ENCODE peak calls at places on chromosomes 3 and 15, in four cellular contexts. G is gastrocnemius medialis, T is HepG2, X is mesenchymal stem cell. C is an unnamed sample.

GRCh38 chr3:61894988-61895935 is 333.9 kb downstream of the PTPRG start:
- DNase-seq in G (peak; percentile 58), X (peak; percentile 71), T (peak; percentile 12), C (peak; percentile 91)

GRCh38 chr3:88192631-88193030 is 42.9 kb downstream of the C3orf38 start:
- DNase-seq in T (no peak), X (no peak), G (no peak), C (no peak)

GRCh38 chr3:32340639-32341365 is 50.9 kb upstream of the CMTM7 start:
- DNase-seq in X (no peak), T (peak; percentile 61), G (no peak), C (no peak)

GRCh38 chr3:43215684-43216336 is 70.5 kb upstream of the SNRK start:
- DNase-seq in T (no peak), X (no peak), G (no peak), C (no peak)

GRCh38 chr3:184773341-184774186 is 38.4 kb upstream of the VPS8 start:
- DNase-seq in T (no peak), G (no peak), X (peak; percentile 45), C (no peak)

GRCh38 chr15:33860749-33861148 is 107.5 kb upstream of the CHRM5 start:
- DNase-seq in X (peak; percentile 71), T (no peak), G (no peak), C (peak; percentile 76)

GRCh38 chr15:60582370-60583036 is 103.6 kb upstream of the ICE2 start:
- DNase-seq in X (peak; percentile 37), T (peak; percentile 45), G (no peak), C (no peak)

GRCh38 chr3:113212845-113213375 is 1.6 kb downstream of the BOC start:
- DNase-seq in X (no peak), G (no peak), T (no peak), C (no peak)

GRCh38 chr15:74964794-74965193 is 8.2 kb upstream of the RPP25 start:
- DNase-seq in T (no peak), X (peak; percentile 52), G (no peak), C (no peak)

GRCh38 chr3:192834428-192834827 is 83.2 kb downstream of the MB21D2 start:
- DNase-seq in T (no peak), G (peak; percentile 13), X (peak; percentile 79), C (no peak)

GRCh38 chr15:39685999-39686613 is 96.5 kb downstream of the FSIP1 start:
- DNase-seq in T (peak; percentile 43), G (peak; percentile 9), X (peak; percentile 62), C (no peak)

DNA sequence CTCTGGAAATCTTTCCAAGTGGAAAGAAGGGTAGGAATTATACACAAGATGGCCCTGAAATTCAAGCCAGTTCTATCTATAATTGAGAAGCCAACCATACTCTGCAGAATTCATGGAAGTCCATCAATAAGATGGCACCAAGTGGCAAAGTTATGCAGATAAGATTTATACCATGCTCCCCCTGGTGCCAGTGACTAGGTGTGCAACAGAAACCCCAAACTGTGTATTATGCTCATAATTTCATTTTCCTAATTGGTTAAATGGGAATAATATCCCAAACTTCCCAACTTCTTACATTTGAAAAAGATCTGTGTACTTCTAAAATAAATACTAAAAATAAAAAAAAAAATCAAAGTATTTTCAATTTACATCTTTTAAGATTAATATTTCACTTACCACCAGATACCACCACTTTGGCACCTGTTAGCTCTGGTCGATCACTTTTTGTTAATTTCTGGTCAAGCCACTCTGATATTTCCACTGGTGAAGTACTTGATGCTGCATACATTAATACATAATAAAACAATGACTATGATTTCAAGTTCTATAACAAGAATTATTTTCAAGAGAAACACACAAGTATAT is 25.9 kb downstream of the ETFA start:
- DNase-seq in X (peak; percentile 19), T (peak; percentile 4), G (no peak), C (no peak)
- H3K36me3 ChIP-seq in X (peaks cover 68% of the 10 kb centered on the region), T (peaks cover 14% of the 10 kb centered on the region), G (peaks cover 62% of the 10 kb centered on the region), C (peaks cover 33% of the 10 kb centered on the region)

DNA sequence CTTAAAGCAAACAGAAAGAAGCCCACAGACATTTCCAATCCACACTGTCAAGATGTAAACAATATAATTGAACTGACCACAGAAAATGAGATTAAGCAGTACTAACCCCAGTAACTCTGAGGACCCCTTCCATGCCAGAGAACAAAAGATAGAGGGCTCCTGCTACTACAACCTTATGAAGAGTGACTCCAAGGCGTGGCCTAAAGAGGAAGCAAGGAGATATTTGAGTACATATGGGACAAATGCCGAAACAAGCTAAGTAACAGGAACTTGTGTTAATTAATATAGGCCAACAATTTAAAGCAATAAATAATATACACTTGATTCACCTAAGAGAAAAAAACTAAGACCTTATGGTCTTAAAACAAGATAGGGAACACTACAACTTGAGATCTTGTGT is 25.0 kb upstream of the VPS39 start:
- DNase-seq in T (no peak), G (no peak), X (no peak), C (no peak)
- H3K36me3 ChIP-seq in T (peaks cover 17% of the 10 kb centered on the region), G (peaks cover 84% of the 10 kb centered on the region), X (peaks cover 98% of the 10 kb centered on the region), C (peaks cover 16% of the 10 kb centered on the region)

GRCh38 chr3:14457481-14457880 is 55.1 kb downstream of the SLC6A6 start:
- DNase-seq in T (no peak), X (no peak), G (no peak), C (no peak)
- H3K36me3 ChIP-seq in T (peaks cover 8% of the 10 kb centered on the region), X (peaks cover 31% of the 10 kb centered on the region), G (peaks cover 29% of the 10 kb centered on the region), C (peaks cover 50% of the 10 kb centered on the region)

GRCh38 chr15:63626955-63627354 is 29.8 kb downstream of the FBXL22 start:
- DNase-seq in G (no peak), X (no peak), T (no peak), C (no peak)

GRCh38 chr15:63623231-63623969 is 26.2 kb downstream of the FBXL22 start:
- DNase-seq in T (no peak), X (no peak), G (no peak), C (no peak)

GRCh38 chr15:63633312-63633711 is 36.1 kb downstream of the FBXL22 start:
- DNase-seq in T (no peak), G (no peak), X (no peak), C (no peak)

GRCh38 chr15:63630036-63630751 is 33.0 kb downstream of the FBXL22 start:
- DNase-seq in G (no peak), X (peak; percentile 22), T (no peak), C (no peak)

DNA sequence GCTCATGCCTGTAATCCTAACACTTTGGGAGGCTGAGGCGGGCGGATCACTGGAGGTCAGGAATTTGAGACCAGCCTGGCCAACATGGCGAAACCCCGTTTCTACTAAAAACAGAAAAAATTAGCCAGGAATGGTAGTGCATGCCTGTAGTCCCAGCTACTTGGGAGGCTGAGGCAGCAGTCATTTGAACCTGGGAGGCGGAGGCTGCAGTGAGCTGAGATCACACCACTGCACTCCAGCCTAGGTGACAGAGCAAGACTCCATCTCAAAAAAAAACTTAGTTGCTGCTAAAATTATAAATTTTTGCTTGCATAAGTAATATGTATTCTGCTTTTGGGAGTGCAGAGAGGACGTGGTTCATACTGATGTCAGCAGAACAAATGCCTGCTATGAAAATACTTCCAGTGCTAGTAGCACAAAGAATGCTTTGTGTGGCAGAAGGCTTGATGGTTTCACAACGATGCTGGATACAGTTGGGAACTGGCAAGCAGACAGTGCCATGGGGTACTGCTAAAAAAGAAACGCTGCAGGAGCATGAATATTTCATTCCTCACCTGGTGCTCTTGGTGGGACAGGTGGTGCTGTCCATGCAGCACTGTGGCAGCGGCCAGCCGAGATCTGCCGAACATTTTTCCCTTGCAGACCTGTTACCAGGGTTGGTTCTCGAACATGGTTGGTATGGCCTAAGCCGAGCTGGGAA is 31.1 kb downstream of the FBXL22 start:
- DNase-seq in X (no peak), G (no peak), T (no peak), C (no peak)
- H3K36me3 ChIP-seq in X (peaks cover 78% of the 10 kb centered on the region), G (peaks cover 99% of the 10 kb centered on the region), T (peaks cover 6% of the 10 kb centered on the region), C (no peaks in the 10 kb centered on the region)

GRCh38 chr15:63261311-63261710 is 16.1 kb upstream of the APH1B start:
- DNase-seq in G (no peak), X (no peak), T (no peak), C (no peak)
- H3K36me3 ChIP-seq in G (peaks cover 32% of the 10 kb centered on the region), X (peaks cover 65% of the 10 kb centered on the region), T (no peaks in the 10 kb centered on the region), C (peaks cover 6% of the 10 kb centered on the region)